ENCODE peak calls at places on chromosomes 1 and 21, in four cellular contexts. One of them, this sample, is unnamed. For H3K36me3, the result is how much of the 10 kb centered on the place peaks cover.

GRCh38 chr1:109502368-109502851 is 7.1 kb downstream of the AMIGO1 start:
- DNase-seq in H1: no peak
- DNase-seq in sigmoid colon: no peak
- DNase-seq in stomach: no peak
- DNase-seq in this sample: no peak

GRCh38 chr1:201488817-201489581 is 17.9 kb downstream of the CSRP1 start:
- DNase-seq in stomach: no peak
- DNase-seq in sigmoid colon: peak
- DNase-seq in H1: no peak
- DNase-seq in this sample: no peak

GRCh38 chr1:162902372-162902771 is 41.4 kb upstream of the CCDC190 start:
- DNase-seq in stomach: no peak
- DNase-seq in H1: no peak
- DNase-seq in sigmoid colon: no peak
- DNase-seq in this sample: no peak

GRCh38 chr1:55195523-55196233 is 19.5 kb downstream of the USP24 start:
- DNase-seq in stomach: no peak
- DNase-seq in H1: no peak
- DNase-seq in sigmoid colon: no peak
- DNase-seq in this sample: peak

GRCh38 chr1:54380285-54380882 is 25.8 kb downstream of the SSBP3 start:
- DNase-seq in H1: no peak
- DNase-seq in sigmoid colon: no peak
- DNase-seq in stomach: no peak
- DNase-seq in this sample: no peak

GRCh38 chr1:109802136-109802900 is 38.6 kb upstream of the EPS8L3 start:
- DNase-seq in H1: no peak
- DNase-seq in sigmoid colon: no peak
- DNase-seq in stomach: peak
- DNase-seq in this sample: no peak

GRCh38 chr21:32516729-32517649 is 68.3 kb downstream of the TCP10L start:
- DNase-seq in sigmoid colon: peak
- DNase-seq in stomach: no peak
- DNase-seq in H1: no peak
- DNase-seq in this sample: no peak

GRCh38 chr1:205423248-205423647 is 1.4 kb upstream of the LEMD1 start:
- DNase-seq in H1: no peak
- DNase-seq in sigmoid colon: no peak
- DNase-seq in stomach: no peak
- DNase-seq in this sample: no peak

GRCh38 chr1:68183895-68184294 is 48.4 kb downstream of the WLS start:
- DNase-seq in stomach: no peak
- DNase-seq in H1: no peak
- DNase-seq in sigmoid colon: no peak
- DNase-seq in this sample: no peak

GRCh38 chr1:36458910-36459309 is 5.3 kb downstream of the MRPS15 start:
- DNase-seq in sigmoid colon: no peak
- DNase-seq in H1: no peak
- DNase-seq in stomach: no peak
- DNase-seq in this sample: no peak

GRCh38 chr1:230048922-230049321 is 18.1 kb upstream of the GALNT2 start:
- DNase-seq in sigmoid colon: no peak
- DNase-seq in stomach: no peak
- DNase-seq in H1: no peak
- DNase-seq in this sample: no peak

GRCh38 chr1:6794164-6794563 is 8.9 kb downstream of the CAMTA1 start:
- DNase-seq in stomach: no peak
- DNase-seq in H1: no peak
- DNase-seq in sigmoid colon: no peak
- DNase-seq in this sample: peak

GRCh38 chr1:35369922-35370671 is 101.6 kb downstream of the ZMYM4 start:
- DNase-seq in sigmoid colon: peak
- DNase-seq in H1: no peak
- DNase-seq in stomach: peak
- DNase-seq in this sample: peak

GRCh38 chr1:169874229-169874628 is 19.5 kb downstream of the SCYL3 start:
- DNase-seq in sigmoid colon: no peak
- DNase-seq in stomach: no peak
- DNase-seq in H1: no peak
- DNase-seq in this sample: no peak

GRCh38 chr1:197356723-197357533 is 88.9 kb downstream of the CRB1 start:
- DNase-seq in stomach: no peak
- DNase-seq in sigmoid colon: no peak
- DNase-seq in H1: no peak
- DNase-seq in this sample: peak

GRCh38 chr1:205592443-205593003 is 39.3 kb downstream of the ELK4 start:
- DNase-seq in H1: peak
- DNase-seq in sigmoid colon: peak
- DNase-seq in stomach: no peak
- DNase-seq in this sample: no peak

GRCh38 chr1:44808938-44809917 is 905 bp downstream of the BTBD19 start:
- DNase-seq in H1: no peak
- DNase-seq in stomach: peak
- DNase-seq in sigmoid colon: peak
- DNase-seq in this sample: no peak

GRCh38 chr21:28822882-28823335 is 169.8 kb downstream of the LTN1 start:
- DNase-seq in stomach: no peak
- DNase-seq in H1: no peak
- DNase-seq in sigmoid colon: no peak
- DNase-seq in this sample: no peak

GRCh38 chr1:183699643-183700160 is 46.6 kb upstream of the APOBEC4 start:
- DNase-seq in sigmoid colon: no peak
- DNase-seq in H1: no peak
- DNase-seq in stomach: no peak
- DNase-seq in this sample: no peak

GRCh38 chr1:219329606-219330005 is 155.9 kb downstream of the LYPLAL1 start:
- DNase-seq in stomach: no peak
- DNase-seq in H1: no peak
- DNase-seq in sigmoid colon: no peak
- DNase-seq in this sample: no peak

GRCh38 chr1:240117202-240117769 is 25.6 kb downstream of the FMN2 start:
- DNase-seq in H1: no peak
- DNase-seq in stomach: no peak
- DNase-seq in sigmoid colon: no peak
- DNase-seq in this sample: no peak

GRCh38 chr1:17944606-17945005 is 163.0 kb upstream of the IGSF21 start:
- DNase-seq in H1: no peak
- DNase-seq in stomach: no peak
- DNase-seq in sigmoid colon: no peak
- DNase-seq in this sample: no peak

GRCh38 chr1:200034262-200034557 is 6.7 kb downstream of the NR5A2 start:
- DNase-seq in sigmoid colon: no peak
- DNase-seq in stomach: no peak
- DNase-seq in H1: peak
- DNase-seq in this sample: no peak

GRCh38 chr1:27596261-27596660 is 7.7 kb downstream of the AHDC1 start:
- DNase-seq in H1: no peak
- DNase-seq in sigmoid colon: no peak
- DNase-seq in stomach: no peak
- DNase-seq in this sample: no peak

GRCh38 chr1:44643721-44644330 is 30.5 kb downstream of the TMEM53 start:
- DNase-seq in sigmoid colon: no peak
- DNase-seq in H1: no peak
- DNase-seq in stomach: no peak
- DNase-seq in this sample: no peak

GRCh38 chr21:28089599-28090421 is 902.9 kb downstream of the LTN1 start:
- DNase-seq in stomach: no peak
- DNase-seq in H1: no peak
- DNase-seq in sigmoid colon: no peak
- DNase-seq in this sample: no peak

GRCh38 chr1:33321178-33321577 is 280 bp upstream of the A3GALT2 start:
- DNase-seq in stomach: no peak
- DNase-seq in H1: no peak
- DNase-seq in sigmoid colon: peak
- DNase-seq in this sample: no peak
- TF ChIP-seq POLR2AphosphoS5 in stomach: no peak
- TF ChIP-seq POLR2AphosphoS5 in H1: no peak
- TF ChIP-seq POLR2AphosphoS5 in sigmoid colon: no peak
- TF ChIP-seq POLR2AphosphoS5 in this sample: no peak

GRCh38 chr1:93154898-93155297 is 25.3 kb downstream of the TMED5 start:
- DNase-seq in stomach: no peak
- DNase-seq in H1: no peak
- DNase-seq in sigmoid colon: no peak
- DNase-seq in this sample: no peak
- H3K36me3 ChIP-seq in stomach: half or more
- H3K36me3 ChIP-seq in H1: under half
- H3K36me3 ChIP-seq in sigmoid colon: half or more
- H3K36me3 ChIP-seq in this sample: under half

DNA sequence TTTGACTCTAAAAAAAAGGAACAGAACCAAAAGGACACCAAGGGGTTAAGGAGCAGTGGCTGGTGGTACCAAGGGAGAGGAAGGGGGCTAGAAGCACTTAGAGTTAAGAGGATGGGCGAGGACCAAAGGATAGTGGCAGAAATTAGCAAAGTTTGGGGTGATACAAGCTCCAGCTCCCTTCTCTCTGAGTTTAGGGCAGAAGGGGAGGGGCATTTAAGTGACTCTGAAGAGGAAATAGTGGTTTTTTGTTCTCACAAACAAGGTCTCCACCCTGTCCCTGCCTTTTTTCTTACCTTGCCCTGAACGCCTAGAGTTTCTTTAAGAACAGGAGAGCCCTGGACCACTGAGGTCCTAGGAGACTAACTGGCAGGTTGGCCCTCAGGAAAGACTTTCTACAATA is 3.3 kb downstream of the CDC42SE1 start:
- DNase-seq in stomach: no peak
- DNase-seq in H1: no peak
- DNase-seq in sigmoid colon: no peak
- DNase-seq in this sample: no peak
- H3K4me3 ChIP-seq in stomach: no peak
- H3K4me3 ChIP-seq in H1: no peak
- H3K4me3 ChIP-seq in sigmoid colon: no peak
- H3K4me3 ChIP-seq in this sample: no peak

GRCh38 chr1:3543076-3544049 is 67.9 kb downstream of the MEGF6 start:
- DNase-seq in stomach: no peak
- DNase-seq in H1: peak
- DNase-seq in sigmoid colon: peak
- DNase-seq in this sample: no peak
- TF ChIP-seq POLR2AphosphoS5 in stomach: no peak
- TF ChIP-seq POLR2AphosphoS5 in H1: no peak
- TF ChIP-seq POLR2AphosphoS5 in sigmoid colon: no peak
- TF ChIP-seq POLR2AphosphoS5 in this sample: no peak

DNA sequence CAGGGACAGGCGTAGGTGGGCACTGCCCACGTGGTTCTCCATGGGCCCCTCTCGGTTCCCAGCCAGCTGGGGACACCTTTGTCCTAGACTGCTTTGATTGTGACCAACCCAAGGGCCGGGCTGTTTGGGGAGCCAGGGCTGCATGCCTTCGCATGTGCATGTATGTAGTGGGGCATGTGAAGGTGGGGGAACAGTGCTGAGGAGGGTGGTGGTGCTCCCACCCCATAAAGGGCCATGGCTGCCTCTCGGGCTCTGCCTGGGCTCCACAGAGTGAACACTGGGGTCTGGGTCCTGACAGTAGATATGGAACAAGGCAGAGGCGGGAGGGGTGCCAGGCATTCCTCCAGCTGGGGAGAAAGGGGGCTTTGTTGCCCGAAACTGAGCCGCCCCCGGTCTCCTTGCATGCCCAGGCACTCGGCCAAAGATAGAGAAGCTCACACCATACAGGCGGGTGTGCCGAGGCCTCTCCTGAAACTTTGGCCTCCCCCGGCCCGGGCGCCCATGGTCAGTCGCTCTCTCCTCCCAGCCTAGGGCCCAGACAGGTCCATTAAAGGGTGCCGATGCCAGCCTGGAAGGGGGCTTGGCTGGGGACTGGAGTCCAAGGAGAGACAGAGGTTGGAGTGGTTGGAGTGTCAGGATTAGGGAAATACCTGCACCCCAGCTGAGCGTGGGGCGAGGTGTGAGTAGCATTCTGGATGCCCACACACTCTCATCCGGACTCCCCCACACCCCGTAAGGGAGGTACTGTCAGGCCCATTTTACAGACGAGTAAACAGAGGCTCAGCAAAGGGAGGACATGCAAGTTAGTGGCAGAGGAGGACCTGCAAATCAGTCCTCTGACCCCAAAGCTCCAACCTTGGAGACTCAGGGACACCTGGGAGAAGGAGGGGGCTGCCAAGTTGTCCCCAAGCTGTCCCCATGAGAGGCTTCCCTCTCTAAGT is 41.1 kb downstream of the EPHA2 start:
- DNase-seq in H1: no peak
- DNase-seq in sigmoid colon: no peak
- DNase-seq in stomach: no peak
- DNase-seq in this sample: no peak
- H3K36me3 ChIP-seq in H1: under half
- H3K36me3 ChIP-seq in sigmoid colon: under half
- H3K36me3 ChIP-seq in stomach: under half
- H3K36me3 ChIP-seq in this sample: under half

GRCh38 chr1:161390559-161390858 is 22.8 kb upstream of the CFAP126 start:
- DNase-seq in H1: no peak
- DNase-seq in sigmoid colon: no peak
- DNase-seq in stomach: no peak
- DNase-seq in this sample: no peak

GRCh38 chr1:161388639-161389038 is 21.0 kb upstream of the CFAP126 start:
- DNase-seq in stomach: no peak
- DNase-seq in sigmoid colon: no peak
- DNase-seq in H1: no peak
- DNase-seq in this sample: no peak

GRCh38 chr1:161391611-161392010 is 23.9 kb upstream of the CFAP126 start:
- DNase-seq in H1: no peak
- DNase-seq in sigmoid colon: no peak
- DNase-seq in stomach: no peak
- DNase-seq in this sample: no peak

DNA sequence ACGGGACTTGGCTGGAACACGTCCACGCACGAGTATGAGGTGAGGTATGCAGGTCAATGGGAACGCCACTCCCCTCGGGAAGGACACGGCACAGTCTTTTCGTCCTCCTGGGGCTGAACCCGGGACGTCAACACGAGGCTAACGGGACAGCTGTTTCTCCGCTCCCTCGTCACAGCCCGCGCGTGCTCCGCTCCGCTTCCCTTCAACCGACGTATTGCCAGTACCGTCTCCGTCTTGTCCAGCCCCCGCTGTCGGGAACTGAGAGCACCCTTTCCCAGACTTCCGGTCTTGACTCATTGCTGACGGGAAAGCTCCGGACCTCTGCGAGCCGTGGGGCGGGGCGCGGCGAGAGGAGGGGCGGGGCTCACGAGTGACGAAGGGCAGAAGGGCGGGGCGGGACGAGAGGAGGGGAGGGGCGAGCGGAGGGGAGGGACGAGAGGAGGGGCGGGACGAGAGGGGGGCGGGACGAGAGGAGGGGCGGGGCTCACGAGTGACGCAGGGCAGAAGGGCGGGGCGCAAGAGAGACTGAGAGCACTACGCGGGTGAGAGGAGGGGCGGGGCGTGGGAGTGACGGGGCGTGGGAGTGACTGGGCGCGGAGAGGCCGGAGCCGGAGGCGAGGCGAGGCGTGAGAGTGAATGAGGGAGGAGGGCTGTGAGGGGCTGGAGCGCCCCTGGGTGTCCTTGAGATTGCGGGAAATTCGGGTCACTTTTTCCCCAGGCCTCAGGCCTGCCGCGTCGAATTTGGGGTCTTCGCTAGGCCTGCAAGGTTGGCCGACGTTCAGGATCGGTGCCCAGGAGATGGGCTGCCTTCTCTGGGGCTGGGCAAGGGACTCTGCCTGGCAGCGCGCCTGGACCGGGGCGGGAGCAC is 22.2 kb upstream of the CFAP126 start:
- DNase-seq in sigmoid colon: peak
- DNase-seq in stomach: peak
- DNase-seq in H1: peak
- DNase-seq in this sample: peak
- H3K4me3 ChIP-seq in sigmoid colon: peak
- H3K4me3 ChIP-seq in stomach: peak
- H3K4me3 ChIP-seq in H1: peak
- H3K4me3 ChIP-seq in this sample: peak

GRCh38 chr21:45164124-45164511 is 89.7 kb downstream of the ADARB1 start:
- DNase-seq in H1: no peak
- DNase-seq in stomach: no peak
- DNase-seq in sigmoid colon: peak
- DNase-seq in this sample: no peak
- TF ChIP-seq POLR2AphosphoS5 in H1: no peak
- TF ChIP-seq POLR2AphosphoS5 in stomach: no peak
- TF ChIP-seq POLR2AphosphoS5 in sigmoid colon: no peak
- TF ChIP-seq POLR2AphosphoS5 in this sample: no peak